ENCODE peak calls at places on chromosomes 5 and 9, in four cellular contexts. L is mesendoderm, Y is left lung, E is GM23338. R is an unnamed sample.

GRCh38 chr5:148186248-148187003 is 16.4 kb upstream of the SPINK6 start:
- DNase-seq in L (no peak), Y (no peak), E (no peak), R (no peak)

GRCh38 chr9:137705443-137705863 is 86.6 kb downstream of the EHMT1 start:
- DNase-seq in L (no peak), Y (no peak), E (no peak), R (no peak)

GRCh38 chr5:55220433-55221185 is 6.5 kb downstream of the MCIDAS start:
- DNase-seq in L (peak; percentile 85), Y (no peak), E (peak; percentile 83), R (no peak)

GRCh38 chr9:38380872-38381534 is 11.5 kb upstream of the ALDH1B1 start:
- DNase-seq in L (peak; percentile 93), Y (no peak), E (peak; percentile 51), R (no peak)

GRCh38 chr5:135242021-135242480 is 157.0 kb downstream of the MACROH2A1 start:
- DNase-seq in L (no peak), Y (peak; percentile 63), E (no peak), R (peak; percentile 63)

GRCh38 chr5:139982975-139983240 is 60.2 kb downstream of the NRG2 start:
- DNase-seq in L (peak; percentile 90), Y (no peak), E (no peak), R (no peak)

GRCh38 chr5:1911773-1912235 is 29.1 kb upstream of the IRX4 start:
- DNase-seq in L (no peak), Y (no peak), E (no peak), R (no peak)

GRCh38 chr5:150763023-150763793 is 4.4 kb upstream of the DCTN4 start:
- DNase-seq in L (no peak), Y (no peak), E (no peak), R (no peak)

GRCh38 chr5:106367281-106367680 is 1303.5 kb downstream of the EFNA5 start:
- DNase-seq in L (no peak), Y (no peak), E (no peak), R (no peak)

GRCh38 chr5:10832421-10832820 is 71.4 kb upstream of the DAP start:
- DNase-seq in L (no peak), Y (no peak), E (no peak), R (no peak)

GRCh38 chr9:133557581-133557980 is 23.1 kb downstream of the ADAMTSL2 start:
- DNase-seq in L (no peak), Y (no peak), E (no peak), R (no peak)

GRCh38 chr9:34514401-34514800 is 8.4 kb downstream of the ENHO start:
- DNase-seq in L (no peak), Y (no peak), E (no peak), R (no peak)

GRCh38 chr9:109317979-109318671 is 2.7 kb downstream of the EPB41L4B start:
- DNase-seq in L (peak; percentile 72), Y (no peak), E (peak; percentile 93), R (no peak)

GRCh38 chr5:57176350-57176857 is 2.5 kb downstream of the GPBP1 start:
- DNase-seq in L (no peak), Y (no peak), E (no peak), R (no peak)

GRCh38 chr9:135702002-135702721 is at the start of gene KCNT1:
- DNase-seq in L (peak; percentile 43), Y (no peak), E (peak; percentile 71), R (peak; percentile 73)

GRCh38 chr5:168600409-168600808 is 21.2 kb upstream of the PANK3 start:
- DNase-seq in L (peak; percentile 90), Y (no peak), E (peak; percentile 62), R (no peak)

GRCh38 chr5:150674376-150674821 is 13.3 kb downstream of the MYOZ3 start:
- DNase-seq in L (no peak), Y (peak; percentile 72), E (no peak), R (no peak)

GRCh38 chr9:86045654-86046053 is 53.7 kb downstream of the GOLM1 start:
- DNase-seq in L (no peak), Y (no peak), E (no peak), R (no peak)

DNA sequence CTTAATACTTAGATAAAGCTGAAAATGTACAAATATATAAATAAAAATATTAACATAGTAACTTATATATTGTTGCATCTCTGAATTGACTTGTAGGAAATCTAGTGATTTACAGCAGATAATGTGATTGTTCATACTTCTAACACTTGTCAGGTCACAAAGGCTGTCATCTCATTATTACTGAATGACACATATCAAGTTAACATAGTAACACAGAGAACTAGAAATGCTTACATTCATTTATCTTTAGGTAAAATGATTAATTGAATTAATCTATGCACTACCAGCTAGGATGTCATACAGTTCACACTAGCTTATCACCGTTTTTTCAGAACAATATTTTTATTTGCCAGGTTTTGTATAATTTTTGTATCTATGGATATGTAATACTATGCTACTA is 189.8 kb upstream of the SH3GL2 start:
- DNase-seq in L (no peak), Y (no peak), E (no peak), R (no peak)
- H3K4me1 ChIP-seq in L (no peaks in the 10 kb centered on the region), Y (no peaks in the 10 kb centered on the region), E (peaks cover 11% of the 10 kb centered on the region), R (no peaks in the 10 kb centered on the region)

DNA sequence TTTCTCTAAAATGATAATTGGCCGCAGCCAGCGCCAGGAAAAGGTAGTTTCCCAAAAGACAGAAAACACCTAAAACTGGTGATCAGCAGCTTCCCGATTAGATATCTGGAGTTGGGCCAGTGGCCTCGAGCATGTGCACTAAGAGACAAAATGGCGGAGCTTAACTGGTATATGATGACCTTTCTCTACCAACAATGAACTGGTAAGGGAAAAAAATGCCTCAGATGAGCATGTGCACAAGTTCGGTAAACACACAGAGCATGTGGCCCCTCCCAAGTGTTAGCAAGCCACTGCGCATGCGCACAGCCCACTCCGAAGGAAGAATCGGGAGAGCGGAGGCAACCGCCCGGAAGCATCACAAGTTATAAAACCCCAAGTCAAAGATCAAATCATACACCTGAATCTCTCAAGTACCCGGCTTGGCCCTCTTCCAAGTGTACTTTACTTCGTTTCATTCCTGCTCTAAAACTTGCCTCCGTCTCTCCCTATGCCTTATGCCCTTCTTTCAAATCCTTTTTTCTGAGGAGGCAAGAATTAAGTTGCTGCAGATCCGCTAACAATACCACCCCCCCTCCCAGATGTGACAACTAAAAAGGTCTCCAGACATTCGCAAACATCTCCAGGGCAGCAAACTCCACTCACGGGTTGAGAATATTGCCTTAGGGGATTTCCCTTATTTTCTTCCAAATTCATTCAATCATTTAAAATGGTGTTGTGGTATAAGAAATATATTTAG is 15.0 kb upstream of the PTBP3 start:
- DNase-seq in L (no peak), Y (peak; percentile 90), E (peak; percentile 64), R (peak; percentile 92)
- H3K27ac ChIP-seq in L (no peak overlapping the region), Y (no peak overlapping the region), E (peak overlapping the region; percentile 34), R (no peak overlapping the region)

GRCh38 chr5:132305420-132305819 is 11.2 kb downstream of the SLC22A4 start:
- DNase-seq in L (no peak), Y (no peak), E (no peak), R (no peak)
- H3K4me1 ChIP-seq in L (no peaks in the 10 kb centered on the region), Y (no peaks in the 10 kb centered on the region), E (no peaks in the 10 kb centered on the region), R (no peaks in the 10 kb centered on the region)

GRCh38 chr9:23587433-23587832 is 238.6 kb downstream of the ELAVL2 start:
- DNase-seq in L (no peak), Y (peak; percentile 76), E (no peak), R (no peak)

GRCh38 chr9:23587903-23588302 is 238.1 kb downstream of the ELAVL2 start:
- DNase-seq in L (peak; percentile 49), Y (no peak), E (peak; percentile 62), R (no peak)

GRCh38 chr9:23590601-23591000 is 235.4 kb downstream of the ELAVL2 start:
- DNase-seq in L (peak; percentile 23), Y (no peak), E (no peak), R (no peak)

GRCh38 chr9:23582836-23583235 is 243.2 kb downstream of the ELAVL2 start:
- DNase-seq in L (no peak), Y (no peak), E (no peak), R (no peak)

DNA sequence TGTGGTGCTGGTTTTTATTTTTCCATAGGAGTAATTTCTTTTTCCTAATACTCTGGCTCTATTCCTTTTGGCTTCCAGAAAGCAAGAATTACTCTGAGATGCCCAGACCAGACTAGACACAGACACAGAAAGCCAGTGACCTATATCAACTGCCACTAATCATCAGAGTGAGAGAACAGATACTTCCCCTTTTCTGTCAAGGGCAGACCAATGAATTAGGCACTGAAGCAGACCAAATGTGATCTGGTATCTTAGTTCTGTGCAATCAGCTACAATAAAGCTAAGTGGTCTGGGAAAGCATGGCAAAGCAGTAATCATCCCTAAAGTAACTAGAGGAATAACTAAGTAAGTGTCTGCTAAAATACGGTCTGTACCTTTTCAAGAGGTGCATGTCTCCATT is 239.1 kb downstream of the ELAVL2 start:
- DNase-seq in L (no peak), Y (no peak), E (no peak), R (no peak)
- H3K27ac ChIP-seq in L (no peak overlapping the region), Y (no peak overlapping the region), E (no peak overlapping the region), R (no peak overlapping the region)

DNA sequence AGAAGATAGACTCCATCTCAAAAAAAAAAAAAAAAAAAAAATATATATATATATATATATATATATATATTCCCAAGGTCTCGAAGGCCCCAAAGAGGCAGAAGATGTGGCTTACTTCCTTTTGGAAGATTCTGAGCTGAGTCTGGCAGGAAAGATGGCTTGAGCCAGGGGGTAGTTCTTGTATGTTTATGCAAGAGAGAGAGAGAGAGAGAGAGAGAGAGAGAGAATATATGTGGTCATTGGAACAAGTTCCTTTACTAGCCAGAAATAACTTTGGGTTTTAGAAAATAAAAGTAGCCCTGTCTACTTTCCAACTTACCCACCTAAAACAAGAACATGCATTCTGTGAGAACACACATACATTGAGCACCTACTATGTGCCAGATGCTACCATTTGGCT is 17.6 kb downstream of the NCS1 start:
- DNase-seq in L (no peak), Y (no peak), E (no peak), R (no peak)
- H3K4me1 ChIP-seq in L (peaks cover 3% of the 10 kb centered on the region), Y (no peaks in the 10 kb centered on the region), E (peaks cover 15% of the 10 kb centered on the region), R (no peaks in the 10 kb centered on the region)

DNA sequence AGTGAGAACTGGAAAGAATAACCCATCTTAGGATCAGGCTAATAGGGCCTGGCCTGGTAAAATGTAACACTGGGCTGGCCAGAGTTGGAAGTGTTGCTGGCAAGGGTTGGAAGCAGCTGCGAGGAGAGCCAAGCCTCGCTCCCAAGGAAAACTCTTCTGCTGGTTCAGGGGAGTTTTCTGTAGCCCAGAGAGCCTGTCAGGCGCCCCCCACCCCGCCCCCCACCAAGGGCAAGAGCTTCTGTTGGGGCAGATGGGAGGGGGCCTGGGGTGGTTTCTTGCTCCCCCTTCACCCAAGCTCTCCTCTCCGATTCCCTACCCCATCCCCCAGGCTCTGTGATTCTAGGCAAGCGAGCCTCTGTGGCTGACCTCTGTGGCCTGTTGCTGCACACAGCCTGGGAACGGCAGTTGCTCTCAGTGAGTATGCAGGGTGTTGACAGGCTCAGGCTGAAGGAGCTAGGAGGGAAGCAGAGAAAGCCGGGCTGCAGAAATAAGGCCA is 547.8 kb downstream of the CCDC171 start:
- DNase-seq in L (peak; percentile 28), Y (peak; percentile 64), E (peak; percentile 18), R (peak; percentile 65)
- H3K27ac ChIP-seq in L (no peak overlapping the region), Y (no peak overlapping the region), E (no peak overlapping the region), R (no peak overlapping the region)

DNA sequence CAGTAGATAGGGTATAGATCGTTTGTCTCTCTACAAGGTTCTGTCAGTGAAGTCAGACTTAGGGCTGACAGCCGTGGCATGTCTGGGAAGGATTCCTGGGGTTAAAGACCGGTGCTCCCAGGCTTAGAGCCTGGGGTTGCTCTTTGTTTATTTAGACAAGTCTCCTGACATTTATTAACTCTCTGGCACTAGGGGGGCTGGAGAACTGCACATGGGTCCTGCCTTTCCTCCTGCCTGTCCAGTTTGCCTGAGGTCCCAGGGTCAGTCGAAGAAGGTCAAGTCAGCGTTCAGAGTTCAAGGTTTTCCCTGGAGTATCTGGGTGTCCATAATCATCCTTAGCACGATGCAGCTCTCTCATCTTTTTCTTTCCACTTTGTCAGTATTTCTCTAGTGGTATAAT is 5.6 kb downstream of the EGFLAM start:
- DNase-seq in L (no peak), Y (no peak), E (no peak), R (no peak)
- H3K4me1 ChIP-seq in L (no peaks in the 10 kb centered on the region), Y (no peaks in the 10 kb centered on the region), E (peaks cover 6% of the 10 kb centered on the region), R (no peaks in the 10 kb centered on the region)

R was measured in upper lobe of right lung.